ENCODE peak calls at places on chromosomes 6 and 20, in seven cellular contexts. One of them, this sample, is unnamed.

GRCh38 chr20:4457566-4458543 is 263.9 kb upstream of the PRND start:
- DNase-seq in tibial artery: no peak
- DNase-seq in OCI-LY7: no peak
- DNase-seq in CD8-positive, alpha-beta memory T cell: no peak
- DNase-seq in choroid plexus epithelial cell: peak
- DNase-seq in HCT116: peak
- DNase-seq in mesenchymal stem cell: no peak
- DNase-seq in this sample: no peak

GRCh38 chr20:19880256-19881079 is 122.4 kb downstream of the RIN2 start:
- DNase-seq in HCT116: peak
- DNase-seq in tibial artery: no peak
- DNase-seq in mesenchymal stem cell: peak
- DNase-seq in OCI-LY7: no peak
- DNase-seq in choroid plexus epithelial cell: peak
- DNase-seq in CD8-positive, alpha-beta memory T cell: no peak
- DNase-seq in this sample: no peak

GRCh38 chr6:19121516-19121915 is 715.7 kb upstream of the ID4 start:
- DNase-seq in HCT116: no peak
- DNase-seq in mesenchymal stem cell: no peak
- DNase-seq in tibial artery: no peak
- DNase-seq in choroid plexus epithelial cell: no peak
- DNase-seq in CD8-positive, alpha-beta memory T cell: no peak
- DNase-seq in OCI-LY7: no peak
- DNase-seq in this sample: no peak

GRCh38 chr6:25960689-25961088 is 1.9 kb upstream of the TRIM38 start:
- DNase-seq in choroid plexus epithelial cell: no peak
- DNase-seq in HCT116: no peak
- DNase-seq in tibial artery: no peak
- DNase-seq in mesenchymal stem cell: no peak
- DNase-seq in OCI-LY7: peak
- DNase-seq in CD8-positive, alpha-beta memory T cell: no peak
- DNase-seq in this sample: no peak

GRCh38 chr20:20549699-20550098 is 162.7 kb downstream of the RALGAPA2 start:
- DNase-seq in choroid plexus epithelial cell: peak
- DNase-seq in tibial artery: no peak
- DNase-seq in HCT116: peak
- DNase-seq in CD8-positive, alpha-beta memory T cell: no peak
- DNase-seq in OCI-LY7: no peak
- DNase-seq in mesenchymal stem cell: peak
- DNase-seq in this sample: no peak

GRCh38 chr6:169084067-169084466 is 169.6 kb downstream of the THBS2 start:
- DNase-seq in CD8-positive, alpha-beta memory T cell: no peak
- DNase-seq in OCI-LY7: no peak
- DNase-seq in tibial artery: no peak
- DNase-seq in choroid plexus epithelial cell: no peak
- DNase-seq in mesenchymal stem cell: no peak
- DNase-seq in HCT116: no peak
- DNase-seq in this sample: no peak

GRCh38 chr6:42819803-42820508 is 38.1 kb downstream of the BICRAL start:
- DNase-seq in HCT116: no peak
- DNase-seq in OCI-LY7: peak
- DNase-seq in tibial artery: no peak
- DNase-seq in CD8-positive, alpha-beta memory T cell: peak
- DNase-seq in choroid plexus epithelial cell: peak
- DNase-seq in mesenchymal stem cell: peak
- DNase-seq in this sample: no peak

GRCh38 chr20:4026093-4026601 is 10.8 kb upstream of the RNF24 start:
- DNase-seq in CD8-positive, alpha-beta memory T cell: no peak
- DNase-seq in OCI-LY7: no peak
- DNase-seq in mesenchymal stem cell: peak
- DNase-seq in HCT116: no peak
- DNase-seq in tibial artery: no peak
- DNase-seq in choroid plexus epithelial cell: peak
- DNase-seq in this sample: peak

GRCh38 chr20:54284928-54285704 is 77.2 kb downstream of the PFDN4 start:
- DNase-seq in CD8-positive, alpha-beta memory T cell: no peak
- DNase-seq in tibial artery: no peak
- DNase-seq in OCI-LY7: no peak
- DNase-seq in mesenchymal stem cell: no peak
- DNase-seq in HCT116: peak
- DNase-seq in choroid plexus epithelial cell: no peak
- DNase-seq in this sample: no peak

GRCh38 chr6:100311707-100312266 is 152.9 kb downstream of the SIM1 start:
- DNase-seq in tibial artery: no peak
- DNase-seq in choroid plexus epithelial cell: peak
- DNase-seq in CD8-positive, alpha-beta memory T cell: no peak
- DNase-seq in mesenchymal stem cell: peak
- DNase-seq in OCI-LY7: no peak
- DNase-seq in HCT116: no peak
- DNase-seq in this sample: no peak

GRCh38 chr20:60256811-60257210 is 298.6 kb downstream of the CDH26 start:
- DNase-seq in HCT116: no peak
- DNase-seq in tibial artery: no peak
- DNase-seq in CD8-positive, alpha-beta memory T cell: no peak
- DNase-seq in mesenchymal stem cell: no peak
- DNase-seq in choroid plexus epithelial cell: no peak
- DNase-seq in OCI-LY7: no peak
- DNase-seq in this sample: no peak

GRCh38 chr20:48433178-48433577 is 394.6 kb downstream of the PREX1 start:
- DNase-seq in OCI-LY7: no peak
- DNase-seq in mesenchymal stem cell: no peak
- DNase-seq in tibial artery: no peak
- DNase-seq in HCT116: no peak
- DNase-seq in CD8-positive, alpha-beta memory T cell: no peak
- DNase-seq in choroid plexus epithelial cell: no peak
- DNase-seq in this sample: no peak

GRCh38 chr20:2379511-2380229 is 1.0 kb upstream of the TGM6 start:
- DNase-seq in HCT116: no peak
- DNase-seq in choroid plexus epithelial cell: no peak
- DNase-seq in OCI-LY7: peak
- DNase-seq in CD8-positive, alpha-beta memory T cell: no peak
- DNase-seq in tibial artery: no peak
- DNase-seq in mesenchymal stem cell: no peak
- DNase-seq in this sample: no peak

GRCh38 chr20:63082308-63082938 is 75.7 kb upstream of the BHLHE23 start:
- DNase-seq in choroid plexus epithelial cell: peak
- DNase-seq in CD8-positive, alpha-beta memory T cell: peak
- DNase-seq in tibial artery: no peak
- DNase-seq in OCI-LY7: peak
- DNase-seq in mesenchymal stem cell: no peak
- DNase-seq in HCT116: no peak
- DNase-seq in this sample: peak

GRCh38 chr20:59560588-59561227 is 43.6 kb upstream of the PHACTR3 start:
- DNase-seq in CD8-positive, alpha-beta memory T cell: no peak
- DNase-seq in HCT116: peak
- DNase-seq in choroid plexus epithelial cell: peak
- DNase-seq in tibial artery: no peak
- DNase-seq in OCI-LY7: peak
- DNase-seq in mesenchymal stem cell: no peak
- DNase-seq in this sample: no peak

GRCh38 chr20:4160761-4161305 is 145.5 kb upstream of the RNF24 start:
- DNase-seq in tibial artery: peak
- DNase-seq in choroid plexus epithelial cell: peak
- DNase-seq in HCT116: no peak
- DNase-seq in mesenchymal stem cell: peak
- DNase-seq in CD8-positive, alpha-beta memory T cell: no peak
- DNase-seq in OCI-LY7: peak
- DNase-seq in this sample: peak

GRCh38 chr6:4169028-4169789 is 33.8 kb upstream of the ECI2 start:
- DNase-seq in mesenchymal stem cell: no peak
- DNase-seq in HCT116: no peak
- DNase-seq in tibial artery: no peak
- DNase-seq in OCI-LY7: no peak
- DNase-seq in CD8-positive, alpha-beta memory T cell: no peak
- DNase-seq in choroid plexus epithelial cell: peak
- DNase-seq in this sample: no peak

GRCh38 chr6:14337157-14337556 is 219.6 kb downstream of the CD83 start:
- DNase-seq in tibial artery: no peak
- DNase-seq in CD8-positive, alpha-beta memory T cell: no peak
- DNase-seq in choroid plexus epithelial cell: peak
- DNase-seq in HCT116: no peak
- DNase-seq in OCI-LY7: no peak
- DNase-seq in mesenchymal stem cell: no peak
- DNase-seq in this sample: no peak

GRCh38 chr20:50799890-50800550 is 5.2 kb downstream of the BCAS4 start:
- DNase-seq in mesenchymal stem cell: no peak
- DNase-seq in choroid plexus epithelial cell: no peak
- DNase-seq in CD8-positive, alpha-beta memory T cell: no peak
- DNase-seq in HCT116: no peak
- DNase-seq in tibial artery: no peak
- DNase-seq in OCI-LY7: peak
- DNase-seq in this sample: no peak

GRCh38 chr20:50797142-50797541 is 2.3 kb downstream of the BCAS4 start:
- DNase-seq in mesenchymal stem cell: no peak
- DNase-seq in tibial artery: no peak
- DNase-seq in HCT116: no peak
- DNase-seq in CD8-positive, alpha-beta memory T cell: no peak
- DNase-seq in OCI-LY7: no peak
- DNase-seq in choroid plexus epithelial cell: no peak
- DNase-seq in this sample: no peak

GRCh38 chr20:50801747-50802125 is 6.9 kb downstream of the BCAS4 start:
- DNase-seq in choroid plexus epithelial cell: no peak
- DNase-seq in HCT116: no peak
- DNase-seq in CD8-positive, alpha-beta memory T cell: no peak
- DNase-seq in OCI-LY7: peak
- DNase-seq in mesenchymal stem cell: no peak
- DNase-seq in tibial artery: no peak
- DNase-seq in this sample: no peak

GRCh38 chr20:50798650-50799049 is 3.8 kb downstream of the BCAS4 start:
- DNase-seq in choroid plexus epithelial cell: no peak
- DNase-seq in tibial artery: no peak
- DNase-seq in CD8-positive, alpha-beta memory T cell: no peak
- DNase-seq in mesenchymal stem cell: no peak
- DNase-seq in OCI-LY7: peak
- DNase-seq in HCT116: no peak
- DNase-seq in this sample: no peak

DNA sequence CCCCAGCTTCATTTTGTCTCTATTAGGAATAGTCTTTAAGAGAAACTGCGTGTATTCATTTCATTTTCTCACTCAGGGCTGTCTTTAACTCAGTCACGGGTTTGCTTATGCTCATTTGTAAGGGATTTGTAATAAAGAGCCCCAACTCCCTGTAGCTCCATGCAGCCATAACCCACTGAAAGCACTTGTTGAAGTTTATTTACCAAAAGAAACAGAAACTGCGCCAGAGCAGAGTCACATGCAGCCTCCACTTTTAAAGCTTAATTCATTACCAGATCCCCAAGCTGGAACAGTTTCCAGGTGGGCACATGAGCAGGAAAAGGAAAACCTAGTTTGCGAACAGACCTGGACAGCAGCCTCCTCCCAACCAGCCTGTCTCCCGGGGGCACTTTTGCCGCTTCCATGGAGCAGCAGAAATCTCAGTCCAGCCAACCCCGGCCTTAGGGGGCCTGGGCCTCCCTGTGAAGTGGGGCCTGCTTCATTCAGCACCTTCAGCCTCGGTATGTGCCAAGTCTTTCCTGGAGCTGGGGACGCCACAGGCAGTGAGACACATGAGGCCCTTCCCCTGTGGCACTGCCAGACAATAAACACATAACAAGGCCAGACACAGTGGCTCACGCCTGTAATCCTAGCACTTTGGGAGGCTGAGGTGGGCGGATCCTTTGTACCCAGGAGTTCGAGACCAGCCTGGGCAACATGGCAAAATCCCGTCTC is 4.5 kb downstream of the BCAS4 start:
- DNase-seq in HCT116: no peak
- DNase-seq in CD8-positive, alpha-beta memory T cell: no peak
- DNase-seq in choroid plexus epithelial cell: no peak
- DNase-seq in mesenchymal stem cell: no peak
- DNase-seq in OCI-LY7: no peak
- DNase-seq in tibial artery: no peak
- DNase-seq in this sample: peak
- H3K4me3 ChIP-seq in HCT116: no peak
- H3K4me3 ChIP-seq in CD8-positive, alpha-beta memory T cell: no peak
- H3K4me3 ChIP-seq in choroid plexus epithelial cell: no peak
- H3K4me3 ChIP-seq in mesenchymal stem cell: no peak
- H3K4me3 ChIP-seq in OCI-LY7: peak
- H3K4me3 ChIP-seq in tibial artery: no peak
- H3K4me3 ChIP-seq in this sample: no peak

GRCh38 chr20:58237318-58238182 is 9.1 kb upstream of the ANKRD60 start:
- DNase-seq in CD8-positive, alpha-beta memory T cell: no peak
- DNase-seq in mesenchymal stem cell: peak
- DNase-seq in tibial artery: no peak
- DNase-seq in HCT116: no peak
- DNase-seq in choroid plexus epithelial cell: peak
- DNase-seq in OCI-LY7: no peak
- DNase-seq in this sample: no peak
- H3K4me3 ChIP-seq in CD8-positive, alpha-beta memory T cell: no peak
- H3K4me3 ChIP-seq in mesenchymal stem cell: no peak
- H3K4me3 ChIP-seq in tibial artery: peak
- H3K4me3 ChIP-seq in HCT116: no peak
- H3K4me3 ChIP-seq in choroid plexus epithelial cell: no peak
- H3K4me3 ChIP-seq in OCI-LY7: no peak
- H3K4me3 ChIP-seq in this sample: no peak

DNA sequence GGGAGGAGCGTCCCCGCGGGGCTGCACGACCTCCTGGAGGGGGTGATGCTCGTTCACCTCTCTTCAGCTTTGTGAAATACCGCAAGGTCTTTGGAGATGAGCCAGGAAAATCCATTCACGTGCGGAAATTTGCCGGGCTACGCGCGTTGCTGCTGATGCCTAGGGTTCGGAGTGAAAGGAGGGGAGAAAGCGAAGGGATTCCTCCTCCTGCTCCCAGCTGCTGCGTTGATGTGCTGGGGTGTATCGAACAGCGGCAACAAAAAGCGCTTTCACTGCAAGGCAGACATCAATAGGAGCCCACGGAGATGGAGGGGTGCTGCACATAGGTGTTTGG is 391 bp upstream of the B3GAT2 start:
- DNase-seq in CD8-positive, alpha-beta memory T cell: no peak
- DNase-seq in HCT116: no peak
- DNase-seq in mesenchymal stem cell: no peak
- DNase-seq in choroid plexus epithelial cell: peak
- DNase-seq in tibial artery: no peak
- DNase-seq in OCI-LY7: no peak
- DNase-seq in this sample: no peak
- H3K4me3 ChIP-seq in CD8-positive, alpha-beta memory T cell: no peak
- H3K4me3 ChIP-seq in HCT116: no peak
- H3K4me3 ChIP-seq in mesenchymal stem cell: peak
- H3K4me3 ChIP-seq in choroid plexus epithelial cell: peak
- H3K4me3 ChIP-seq in tibial artery: peak
- H3K4me3 ChIP-seq in OCI-LY7: no peak
- H3K4me3 ChIP-seq in this sample: peak

GRCh38 chr6:30556964-30557682 is at the start of gene PRR3:
- DNase-seq in choroid plexus epithelial cell: peak
- DNase-seq in HCT116: no peak
- DNase-seq in OCI-LY7: peak
- DNase-seq in mesenchymal stem cell: peak
- DNase-seq in tibial artery: peak
- DNase-seq in CD8-positive, alpha-beta memory T cell: peak
- DNase-seq in this sample: peak
- H3K4me3 ChIP-seq in choroid plexus epithelial cell: peak
- H3K4me3 ChIP-seq in HCT116: peak
- H3K4me3 ChIP-seq in OCI-LY7: peak
- H3K4me3 ChIP-seq in mesenchymal stem cell: peak
- H3K4me3 ChIP-seq in tibial artery: peak
- H3K4me3 ChIP-seq in CD8-positive, alpha-beta memory T cell: peak
- H3K4me3 ChIP-seq in this sample: peak